ENCODE peak calls at places on chromosomes 11 and 22, in four cellular contexts. One of them, this sample, is unnamed.

GRCh38 chr11:86062719-86063118 is 6.2 kb downstream of the PICALM start:
- DNase-seq in GM13977: no peak
- DNase-seq in keratinocyte: no peak
- DNase-seq in HFFc6: no peak
- DNase-seq in this sample: no peak

GRCh38 chr22:37051629-37052385 is at the start of gene KCTD17:
- DNase-seq in keratinocyte: no peak
- DNase-seq in GM13977: peak
- DNase-seq in HFFc6: peak
- DNase-seq in this sample: peak

GRCh38 chr22:32761251-32761903 is 40.1 kb upstream of the TIMP3 start:
- DNase-seq in HFFc6: peak
- DNase-seq in keratinocyte: no peak
- DNase-seq in GM13977: no peak
- DNase-seq in this sample: no peak

GRCh38 chr11:65915101-65915820 is 3.6 kb downstream of the C11orf68 start:
- DNase-seq in HFFc6: no peak
- DNase-seq in keratinocyte: no peak
- DNase-seq in GM13977: no peak
- DNase-seq in this sample: no peak

GRCh38 chr11:18981897-18982296 is 42.7 kb upstream of the MRGPRX1 start:
- DNase-seq in GM13977: no peak
- DNase-seq in HFFc6: no peak
- DNase-seq in keratinocyte: no peak
- DNase-seq in this sample: no peak

GRCh38 chr11:6371825-6372224 is 18.4 kb upstream of the SMPD1 start:
- DNase-seq in GM13977: no peak
- DNase-seq in HFFc6: no peak
- DNase-seq in keratinocyte: no peak
- DNase-seq in this sample: no peak

GRCh38 chr22:20644071-20644642 is 129.8 kb upstream of the SERPIND1 start:
- DNase-seq in HFFc6: no peak
- DNase-seq in keratinocyte: no peak
- DNase-seq in GM13977: no peak
- DNase-seq in this sample: no peak

GRCh38 chr11:17765381-17766359 is 31.1 kb downstream of the KCNC1 start:
- DNase-seq in HFFc6: peak
- DNase-seq in keratinocyte: no peak
- DNase-seq in GM13977: no peak
- DNase-seq in this sample: no peak

GRCh38 chr11:7892751-7893356 is 38.2 kb downstream of the OR10A6 start:
- DNase-seq in GM13977: peak
- DNase-seq in keratinocyte: no peak
- DNase-seq in HFFc6: peak
- DNase-seq in this sample: no peak

GRCh38 chr11:125463590-125464265 is 32.3 kb downstream of the FEZ1 start:
- DNase-seq in HFFc6: no peak
- DNase-seq in keratinocyte: no peak
- DNase-seq in GM13977: no peak
- DNase-seq in this sample: no peak

GRCh38 chr11:34308821-34309585 is 48.8 kb downstream of the ABTB2 start:
- DNase-seq in keratinocyte: no peak
- DNase-seq in GM13977: no peak
- DNase-seq in HFFc6: no peak
- DNase-seq in this sample: no peak

GRCh38 chr11:96257972-96258951 is 84.7 kb downstream of the MAML2 start:
- DNase-seq in HFFc6: no peak
- DNase-seq in GM13977: peak
- DNase-seq in keratinocyte: no peak
- DNase-seq in this sample: no peak

GRCh38 chr11:35088676-35089075 is 50.3 kb upstream of the CD44 start:
- DNase-seq in keratinocyte: peak
- DNase-seq in HFFc6: peak
- DNase-seq in GM13977: no peak
- DNase-seq in this sample: no peak

GRCh38 chr11:34214961-34215805 is 109.8 kb downstream of the NAT10 start:
- DNase-seq in keratinocyte: peak
- DNase-seq in GM13977: no peak
- DNase-seq in HFFc6: peak
- DNase-seq in this sample: no peak

GRCh38 chr11:88475991-88476418 is 138.5 kb upstream of the CTSC start:
- DNase-seq in keratinocyte: no peak
- DNase-seq in GM13977: no peak
- DNase-seq in HFFc6: peak
- DNase-seq in this sample: no peak

GRCh38 chr11:32794439-32794838 is at the start of gene CCDC73:
- DNase-seq in GM13977: no peak
- DNase-seq in HFFc6: no peak
- DNase-seq in keratinocyte: no peak
- DNase-seq in this sample: no peak

GRCh38 chr11:75077316-75077715 is 19.4 kb downstream of the OR2AT4 start:
- DNase-seq in GM13977: no peak
- DNase-seq in keratinocyte: no peak
- DNase-seq in HFFc6: no peak
- DNase-seq in this sample: no peak

GRCh38 chr11:19632435-19632834 is 80.2 kb upstream of the NAV2 start:
- DNase-seq in keratinocyte: peak
- DNase-seq in HFFc6: peak
- DNase-seq in GM13977: no peak
- DNase-seq in this sample: no peak

GRCh38 chr11:43556892-43557291 is 123.6 kb upstream of the HSD17B12 start:
- DNase-seq in GM13977: no peak
- DNase-seq in keratinocyte: no peak
- DNase-seq in HFFc6: no peak
- DNase-seq in this sample: no peak

GRCh38 chr11:106889718-106890117 is 128.6 kb downstream of the GUCY1A2 start:
- DNase-seq in GM13977: no peak
- DNase-seq in HFFc6: no peak
- DNase-seq in keratinocyte: no peak
- DNase-seq in this sample: no peak

DNA sequence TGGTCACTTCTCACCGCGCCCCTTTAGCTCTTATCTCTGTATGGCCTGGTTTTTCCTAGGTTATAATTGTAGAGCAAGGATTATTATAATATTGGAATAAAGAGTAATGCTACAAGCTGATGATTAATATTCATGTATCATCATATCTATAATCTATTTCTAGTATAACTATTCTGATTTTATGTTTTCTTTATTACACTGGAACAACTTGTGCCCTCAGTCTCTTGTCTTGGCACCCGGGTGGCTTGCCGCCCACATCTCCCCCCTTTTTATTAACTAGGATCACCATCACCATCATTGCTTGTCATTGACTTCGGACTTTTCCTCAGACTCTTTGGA is 11.0 kb downstream of the OR52K1 start:
- DNase-seq in HFFc6: no peak
- DNase-seq in GM13977: no peak
- DNase-seq in keratinocyte: no peak
- DNase-seq in this sample: no peak
- TF ChIP-seq CTCF in HFFc6: peak
- TF ChIP-seq CTCF in GM13977: no peak
- TF ChIP-seq CTCF in keratinocyte: no peak
- TF ChIP-seq CTCF in this sample: no peak

DNA sequence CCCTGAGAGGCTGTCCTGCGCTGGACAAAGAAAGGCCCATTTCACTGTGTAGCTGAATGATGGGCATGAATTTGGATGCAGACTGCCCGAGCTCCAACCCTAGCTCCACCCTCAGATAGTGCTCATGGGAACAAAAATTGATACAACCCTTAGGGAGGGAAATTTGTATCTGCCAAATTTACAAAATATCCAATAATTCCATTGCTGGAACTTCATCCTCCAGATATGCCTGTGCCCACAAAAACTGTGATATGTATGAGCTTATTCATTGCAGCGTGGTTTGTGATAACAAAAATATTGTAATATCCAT is 2.1 kb downstream of the MS4A8 start:
- DNase-seq in GM13977: no peak
- DNase-seq in keratinocyte: no peak
- DNase-seq in HFFc6: no peak
- DNase-seq in this sample: no peak
- TF ChIP-seq CTCF in GM13977: no peak
- TF ChIP-seq CTCF in keratinocyte: no peak
- TF ChIP-seq CTCF in HFFc6: no peak
- TF ChIP-seq CTCF in this sample: no peak

GRCh38 chr11:113694390-113694789 is 11.7 kb downstream of the TMPRSS5 start:
- DNase-seq in keratinocyte: no peak
- DNase-seq in GM13977: no peak
- DNase-seq in HFFc6: no peak
- DNase-seq in this sample: no peak

GRCh38 chr11:113693030-113693429 is 13.1 kb downstream of the TMPRSS5 start:
- DNase-seq in GM13977: no peak
- DNase-seq in keratinocyte: no peak
- DNase-seq in HFFc6: no peak
- DNase-seq in this sample: no peak

GRCh38 chr11:113689711-113690618 is 16.1 kb downstream of the TMPRSS5 start:
- DNase-seq in GM13977: no peak
- DNase-seq in keratinocyte: no peak
- DNase-seq in HFFc6: no peak
- DNase-seq in this sample: no peak

GRCh38 chr11:113695207-113695606 is 10.9 kb downstream of the TMPRSS5 start:
- DNase-seq in HFFc6: no peak
- DNase-seq in keratinocyte: no peak
- DNase-seq in GM13977: no peak
- DNase-seq in this sample: no peak

GRCh38 chr11:113690619-113691569 is 15.2 kb downstream of the TMPRSS5 start:
- DNase-seq in GM13977: peak
- DNase-seq in HFFc6: peak
- DNase-seq in keratinocyte: peak
- DNase-seq in this sample: no peak
- TF ChIP-seq CTCF in GM13977: peak
- TF ChIP-seq CTCF in HFFc6: peak
- TF ChIP-seq CTCF in keratinocyte: peak
- TF ChIP-seq CTCF in this sample: peak

DNA sequence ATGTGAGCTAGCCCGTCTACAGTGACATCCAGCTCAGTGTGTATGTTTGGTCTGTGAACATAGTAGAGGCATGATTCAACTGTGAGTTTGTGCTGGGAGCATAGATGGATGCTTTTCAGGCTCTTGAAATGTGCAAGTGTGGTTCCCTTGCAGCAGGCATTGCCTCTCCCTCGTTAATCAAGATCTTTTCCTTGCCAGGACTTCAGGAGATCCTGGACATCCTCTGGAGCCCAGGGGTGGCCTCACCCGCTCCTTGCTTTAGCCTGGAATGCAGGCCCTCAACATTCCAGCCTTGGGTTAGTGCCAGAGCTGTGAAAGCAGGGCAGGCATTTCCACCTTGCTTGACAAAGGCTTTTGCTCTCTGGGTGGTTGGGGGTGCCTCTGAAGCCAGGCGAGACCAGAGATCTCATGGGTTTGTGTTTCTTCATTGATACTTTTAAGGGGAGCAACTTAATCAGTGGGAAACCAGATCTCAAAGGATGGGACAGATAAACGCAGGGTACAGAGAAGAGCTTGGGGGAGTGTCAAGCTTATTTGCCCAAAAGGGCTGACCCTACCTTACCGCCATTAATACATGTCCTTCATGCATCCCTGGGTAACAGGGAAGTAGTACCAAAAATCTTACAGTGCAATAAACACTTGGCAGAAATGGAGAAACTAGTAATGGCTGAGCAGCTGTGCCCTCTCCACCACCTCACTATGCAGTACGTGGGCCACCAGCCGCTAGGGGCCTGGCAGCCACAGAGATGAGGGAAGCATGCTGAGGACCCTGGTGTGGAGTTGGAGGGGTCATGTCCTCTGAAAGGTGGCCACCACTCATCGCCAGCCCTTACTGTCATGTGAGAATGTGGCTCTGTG is 72.1 kb downstream of the PTPRJ start:
- DNase-seq in HFFc6: peak
- DNase-seq in GM13977: no peak
- DNase-seq in keratinocyte: no peak
- DNase-seq in this sample: no peak
- TF ChIP-seq CTCF in HFFc6: no peak
- TF ChIP-seq CTCF in GM13977: no peak
- TF ChIP-seq CTCF in keratinocyte: no peak
- TF ChIP-seq CTCF in this sample: no peak

GRCh38 chr22:31739795-31740201 is 10.1 kb downstream of the PRR14L start:
- DNase-seq in GM13977: no peak
- DNase-seq in HFFc6: no peak
- DNase-seq in keratinocyte: no peak
- DNase-seq in this sample: no peak

GRCh38 chr22:31742115-31742514 is 7.8 kb downstream of the PRR14L start:
- DNase-seq in GM13977: no peak
- DNase-seq in HFFc6: no peak
- DNase-seq in keratinocyte: no peak
- DNase-seq in this sample: no peak

GRCh38 chr22:31737932-31738331 is 12.0 kb downstream of the PRR14L start:
- DNase-seq in GM13977: no peak
- DNase-seq in HFFc6: no peak
- DNase-seq in keratinocyte: no peak
- DNase-seq in this sample: no peak

GRCh38 chr22:31736458-31736857 is 13.5 kb downstream of the PRR14L start:
- DNase-seq in keratinocyte: no peak
- DNase-seq in GM13977: no peak
- DNase-seq in HFFc6: no peak
- DNase-seq in this sample: no peak

DNA sequence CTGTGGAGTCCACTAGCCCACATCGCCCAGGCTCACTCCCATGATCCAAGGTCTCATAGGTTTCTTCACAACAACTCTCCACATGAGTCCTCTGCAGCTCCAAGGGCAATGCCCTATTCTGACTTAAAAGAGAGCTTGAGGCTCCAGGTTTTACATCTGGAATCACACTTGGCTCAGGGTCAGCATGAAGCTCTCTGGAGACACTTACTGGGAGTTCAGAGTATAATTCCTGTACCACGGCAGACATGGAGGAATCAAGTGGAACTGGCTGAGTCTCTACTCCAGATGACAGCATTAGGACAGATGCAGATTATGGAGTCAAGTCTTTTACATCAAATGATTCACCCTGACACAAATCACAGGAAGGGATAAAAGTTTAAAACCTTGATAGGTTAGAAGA is 11.4 kb downstream of the PRR14L start:
- DNase-seq in GM13977: no peak
- DNase-seq in keratinocyte: no peak
- DNase-seq in HFFc6: no peak
- DNase-seq in this sample: no peak
- TF ChIP-seq CTCF in GM13977: no peak
- TF ChIP-seq CTCF in keratinocyte: no peak
- TF ChIP-seq CTCF in HFFc6: no peak
- TF ChIP-seq CTCF in this sample: no peak